ENCODE peak calls at places on chromosomes 3 and 15, in ten cellular contexts. F is fibroblast of lung; S is cardiac muscle cell; B is left ventricle myocardium inferior; K is IMR-90; M is Caco-2; C is CD8-positive, alpha-beta T cell; T is PC-9; O is tibial artery; G is pancreas. L is an unnamed sample. For H3K4me1 and H3K9me3, the result is how much of the 10 kb centered on the place peaks cover.

GRCh38 chr15:90642464-90643300 is 74.5 kb upstream of the BLM start:
- DNase-seq in F (no peak), S (no peak), B (no peak), K (no peak), M (no peak), C (no peak), T (no peak), O (peak), G (no peak), L (no peak)

GRCh38 chr3:14533457-14533958 is 6.6 kb downstream of the GRIP2 start:
- DNase-seq in F (no peak), S (no peak), B (no peak), K (no peak), M (no peak), C (no peak), T (no peak), O (no peak), G (no peak), L (no peak)

GRCh38 chr15:38066612-38067011 is 132.2 kb downstream of the TMCO5A start:
- DNase-seq in F (no peak), S (no peak), B (no peak), K (no peak), M (no peak), C (no peak), T (no peak), O (no peak), G (no peak), L (no peak)

GRCh38 chr3:113064183-113064582 is 73.4 kb downstream of the GTPBP8 start:
- DNase-seq in F (no peak), S (no peak), B (no peak), K (no peak), M (no peak), C (no peak), T (no peak), O (no peak), G (no peak), L (no peak)

GRCh38 chr15:51386486-51386885 is 45.0 kb downstream of the GLDN start:
- DNase-seq in F (no peak), S (no peak), B (no peak), K (no peak), M (no peak), C (no peak), T (no peak), O (no peak), G (no peak), L (no peak)

GRCh38 chr3:158465074-158465473 is 105.9 kb upstream of the MLF1 start:
- DNase-seq in F (no peak), S (no peak), B (no peak), K (no peak), M (no peak), C (no peak), T (no peak), O (no peak), G (no peak), L (no peak)

GRCh38 chr3:67018105-67018788 is 20.1 kb downstream of the KBTBD8 start:
- DNase-seq in F (peak), S (peak), B (peak), K (no peak), M (no peak), C (no peak), T (no peak), O (no peak), G (no peak), L (no peak)

GRCh38 chr3:145058483-145058882 is 1086.9 kb downstream of the DIPK2A start:
- DNase-seq in F (peak), S (no peak), B (no peak), K (no peak), M (no peak), C (no peak), T (no peak), O (no peak), G (no peak), L (no peak)

GRCh38 chr3:49377483-49377882 is 19.3 kb upstream of the GPX1 start:
- DNase-seq in F (no peak), S (no peak), B (no peak), K (peak), M (no peak), C (no peak), T (no peak), O (no peak), G (no peak), L (no peak)

GRCh38 chr3:51245871-51246270 is 139.2 kb upstream of the MANF start:
- DNase-seq in F (no peak), S (no peak), B (no peak), K (no peak), M (no peak), C (no peak), T (peak), O (no peak), G (no peak), L (no peak)

GRCh38 chr3:172517859-172518466 is 5.3 kb downstream of the TNFSF10 start:
- DNase-seq in F (no peak), S (no peak), B (no peak), K (no peak), M (no peak), C (no peak), T (no peak), O (no peak), G (no peak), L (no peak)

GRCh38 chr15:46151786-46152185 is 517.0 kb downstream of the SQOR start:
- DNase-seq in F (no peak), S (no peak), B (no peak), K (peak), M (no peak), C (no peak), T (no peak), O (no peak), G (no peak), L (no peak)

GRCh38 chr3:2652416-2652815 is 457.8 kb downstream of the IL5RA start:
- DNase-seq in F (no peak), S (no peak), B (no peak), K (no peak), M (no peak), C (no peak), T (no peak), O (no peak), G (no peak), L (no peak)

GRCh38 chr3:196207833-196208607 is 3.2 kb downstream of the ZDHHC19 start:
- DNase-seq in F (peak), S (peak), B (peak), K (no peak), M (peak), C (peak), T (peak), O (no peak), G (peak), L (peak)

GRCh38 chr3:153051427-153052095 is 110.5 kb upstream of the RAP2B start:
- DNase-seq in F (peak), S (no peak), B (no peak), K (peak), M (no peak), C (no peak), T (peak), O (no peak), G (no peak), L (no peak)

GRCh38 chr3:197256104-197256503 is 42.3 kb downstream of the DLG1 start:
- DNase-seq in F (no peak), S (no peak), B (no peak), K (no peak), M (no peak), C (no peak), T (no peak), O (no peak), G (no peak), L (no peak)

GRCh38 chr15:62841269-62841628 is 201.3 kb upstream of the TPM1 start:
- DNase-seq in F (no peak), S (no peak), B (no peak), K (peak), M (no peak), C (no peak), T (no peak), O (no peak), G (no peak), L (no peak)

GRCh38 chr3:111541911-111542483 is at the start of gene CD96:
- DNase-seq in F (peak), S (no peak), B (no peak), K (peak), M (no peak), C (peak), T (no peak), O (no peak), G (no peak), L (no peak)

GRCh38 chr3:94539937-94540336 is 477.1 kb downstream of the NSUN3 start:
- DNase-seq in F (no peak), S (no peak), B (no peak), K (no peak), M (no peak), C (no peak), T (no peak), O (no peak), G (no peak), L (no peak)

GRCh38 chr15:59283717-59284336 is 77.2 kb downstream of the LDHAL6B start:
- DNase-seq in F (no peak), S (no peak), B (no peak), K (no peak), M (peak), C (no peak), T (peak), O (no peak), G (no peak), L (no peak)

GRCh38 chr15:68820205-68820588 is 498 bp downstream of the ANP32A start:
- DNase-seq in F (no peak), S (peak), B (peak), K (no peak), M (peak), C (peak), T (peak), O (peak), G (peak), L (peak)

GRCh38 chr15:64774556-64775523 is 549 bp downstream of the RBPMS2 start:
- DNase-seq in F (no peak), S (peak), B (peak), K (no peak), M (peak), C (no peak), T (peak), O (no peak), G (peak), L (peak)

GRCh38 chr3:73419993-73420392 is 204.7 kb downstream of the PDZRN3 start:
- DNase-seq in F (no peak), S (no peak), B (no peak), K (peak), M (no peak), C (no peak), T (no peak), O (no peak), G (no peak), L (no peak)

GRCh38 chr15:59594493-59594942 is 17.1 kb upstream of the GCNT3 start:
- DNase-seq in F (peak), S (peak), B (no peak), K (peak), M (peak), C (no peak), T (peak), O (no peak), G (peak), L (no peak)

GRCh38 chr3:40873456-40873855 is 325.8 kb upstream of the CTNNB1 start:
- DNase-seq in F (no peak), S (no peak), B (no peak), K (no peak), M (peak), C (no peak), T (no peak), O (no peak), G (no peak), L (no peak)

GRCh38 chr3:131526801-131527347 is 24.1 kb upstream of the MRPL3 start:
- DNase-seq in F (peak), S (peak), B (peak), K (peak), M (no peak), C (no peak), T (peak), O (no peak), G (peak), L (peak)

GRCh38 chr3:57556459-57557087 is 499 bp downstream of the PDE12 start:
- DNase-seq in F (no peak), S (peak), B (peak), K (no peak), M (no peak), C (no peak), T (peak), O (peak), G (peak), L (peak)

GRCh38 chr15:66673410-66674322 is 28.4 kb upstream of the SMAD6 start:
- DNase-seq in F (no peak), S (peak), B (peak), K (no peak), M (peak), C (peak), T (no peak), O (no peak), G (peak), L (no peak)

GRCh38 chr15:59353994-59354951 is 18.4 kb downstream of the MYO1E start:
- DNase-seq in F (no peak), S (no peak), B (no peak), K (no peak), M (no peak), C (no peak), T (no peak), O (no peak), G (no peak), L (no peak)

GRCh38 chr3:32132121-32132520 is 25.7 kb downstream of the GPD1L start:
- DNase-seq in F (no peak), S (no peak), B (no peak), K (no peak), M (no peak), C (no peak), T (no peak), O (no peak), G (no peak), L (no peak)

GRCh38 chr15:39194431-39194830 is 386.4 kb upstream of the THBS1 start:
- DNase-seq in F (peak), S (no peak), B (no peak), K (peak), M (no peak), C (no peak), T (no peak), O (no peak), G (no peak), L (no peak)

GRCh38 chr3:133887951-133888703 is 7.6 kb downstream of the RAB6B start:
- DNase-seq in F (peak), S (no peak), B (no peak), K (no peak), M (no peak), C (no peak), T (no peak), O (no peak), G (no peak), L (no peak)

GRCh38 chr3:49018707-49019006 is 277 bp upstream of the DALRD3 start:
- DNase-seq in F (no peak), S (no peak), B (no peak), K (no peak), M (no peak), C (no peak), T (no peak), O (no peak), G (no peak), L (no peak)

GRCh38 chr15:101578443-101578894 is 73.7 kb downstream of the TM2D3 start:
- DNase-seq in F (no peak), S (peak), B (peak), K (no peak), M (peak), C (no peak), T (peak), O (no peak), G (peak), L (peak)
- TF ChIP-seq CTCF in F (peak), S (peak), B (peak), K (peak), M (peak), C (no peak), T (no peak), O (no peak), G (peak), L (peak)

GRCh38 chr3:30683769-30684168 is 77.4 kb downstream of the TGFBR2 start:
- DNase-seq in F (no peak), S (no peak), B (no peak), K (no peak), M (no peak), C (no peak), T (no peak), O (no peak), G (no peak), L (no peak)
- H3K4me1 ChIP-seq in F (under half), S (under half), B (half or more), K (under half), M (under half), C (half or more), T (under half), O (under half), G (under half), L (under half)

DNA sequence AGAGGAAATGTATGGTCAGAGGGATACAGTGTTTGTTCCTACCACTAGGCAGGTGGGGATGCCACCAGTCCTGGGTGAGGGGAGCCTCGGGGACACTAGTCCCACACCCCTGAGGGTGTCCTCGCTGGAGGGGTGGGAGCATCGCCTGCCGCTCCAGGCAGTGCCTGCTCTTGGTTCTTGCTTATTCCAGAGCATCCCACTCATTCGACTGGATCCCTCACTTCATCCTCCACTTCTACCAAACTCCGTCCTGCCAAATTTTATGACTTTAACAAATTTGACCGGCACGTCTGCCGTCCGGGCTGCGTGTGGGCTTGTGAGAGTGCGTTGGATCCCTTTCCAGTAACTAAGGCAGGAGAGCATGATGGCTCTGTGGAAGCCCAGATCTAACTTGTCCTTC is 34.8 kb downstream of the MGLL start:
- DNase-seq in F (no peak), S (no peak), B (no peak), K (no peak), M (no peak), C (no peak), T (no peak), O (no peak), G (no peak), L (peak)
- H3K9me3 ChIP-seq in F (under half), S (under half), B (under half), K (under half), M (under half), C (under half), T (under half), O (under half), G (under half), L (under half)

DNA sequence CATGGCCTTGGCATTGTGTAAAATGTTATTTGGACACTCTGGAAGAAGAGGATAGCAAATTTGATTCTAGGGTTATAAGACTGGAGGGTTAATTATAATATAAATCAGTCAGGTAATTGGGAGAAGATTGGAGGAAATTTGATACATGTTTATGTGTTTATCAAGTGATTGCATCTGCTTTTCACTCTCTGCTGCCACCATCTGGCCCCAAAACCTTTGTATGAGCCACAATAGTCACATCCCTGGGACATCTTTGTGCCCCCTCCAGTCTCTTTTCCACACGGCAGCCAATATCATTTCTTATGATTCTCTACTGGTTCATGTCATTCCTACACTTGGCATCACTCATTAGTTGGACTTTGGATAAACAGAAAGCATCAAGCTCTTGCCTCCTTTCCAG is 602.2 kb upstream of the SUCLG2 start:
- DNase-seq in F (no peak), S (no peak), B (no peak), K (no peak), M (peak), C (no peak), T (no peak), O (no peak), G (no peak), L (no peak)
- TF ChIP-seq CTCF in F (no peak), S (no peak), B (no peak), K (no peak), M (peak), C (peak), T (peak), O (peak), G (no peak), L (no peak)

L was measured in psoas muscle.